ENCODE peak calls at places on chromosomes 3 and 15, in seven cellular contexts. One of them, this sample, is unnamed.

GRCh38 chr3:155744626-155745324 is at the start of gene PLCH1:
- DNase-seq in IMR-90: peak; percentile 40
- DNase-seq in CD8-positive, alpha-beta T cell: peak; percentile 35
- DNase-seq in lower lobe of right lung: peak; percentile 83
- DNase-seq in fibroblast of lung: peak; percentile 48
- DNase-seq in CD4-positive, CD25-positive, alpha-beta regulatory T cell: peak; percentile 1
- DNase-seq in kidney: peak; percentile 90
- DNase-seq in this sample: peak; percentile 55

GRCh38 chr3:71581451-71581980 is 2.0 kb downstream of the FOXP1 start:
- DNase-seq in IMR-90: no peak
- DNase-seq in CD8-positive, alpha-beta T cell: peak; percentile 34
- DNase-seq in lower lobe of right lung: peak; percentile 73
- DNase-seq in fibroblast of lung: no peak
- DNase-seq in CD4-positive, CD25-positive, alpha-beta regulatory T cell: peak; percentile 11
- DNase-seq in kidney: peak; percentile 80
- DNase-seq in this sample: peak; percentile 41

GRCh38 chr3:126493731-126494130 is 18.0 kb upstream of the ZXDC start:
- DNase-seq in IMR-90: no peak
- DNase-seq in CD8-positive, alpha-beta T cell: no peak
- DNase-seq in lower lobe of right lung: no peak
- DNase-seq in fibroblast of lung: no peak
- DNase-seq in CD4-positive, CD25-positive, alpha-beta regulatory T cell: no peak
- DNase-seq in kidney: peak; percentile 42
- DNase-seq in this sample: no peak

GRCh38 chr3:45978348-45978747 is 17.3 kb downstream of the FYCO1 start:
- DNase-seq in IMR-90: no peak
- DNase-seq in CD8-positive, alpha-beta T cell: peak; percentile 49
- DNase-seq in lower lobe of right lung: peak; percentile 86
- DNase-seq in fibroblast of lung: no peak
- DNase-seq in CD4-positive, CD25-positive, alpha-beta regulatory T cell: no peak
- DNase-seq in kidney: no peak
- DNase-seq in this sample: no peak

GRCh38 chr3:115052906-115053305 is 94.2 kb downstream of the ZBTB20 start:
- DNase-seq in IMR-90: no peak
- DNase-seq in CD8-positive, alpha-beta T cell: no peak
- DNase-seq in lower lobe of right lung: no peak
- DNase-seq in fibroblast of lung: no peak
- DNase-seq in CD4-positive, CD25-positive, alpha-beta regulatory T cell: no peak
- DNase-seq in kidney: no peak
- DNase-seq in this sample: no peak

GRCh38 chr15:73231661-73232443 is 136.9 kb downstream of the HCN4 start:
- DNase-seq in IMR-90: peak; percentile 76
- DNase-seq in CD8-positive, alpha-beta T cell: no peak
- DNase-seq in lower lobe of right lung: no peak
- DNase-seq in fibroblast of lung: peak; percentile 36
- DNase-seq in CD4-positive, CD25-positive, alpha-beta regulatory T cell: no peak
- DNase-seq in kidney: no peak
- DNase-seq in this sample: no peak

GRCh38 chr3:54322354-54322753 is 200.0 kb downstream of the CACNA2D3 start:
- DNase-seq in IMR-90: no peak
- DNase-seq in CD8-positive, alpha-beta T cell: no peak
- DNase-seq in lower lobe of right lung: no peak
- DNase-seq in fibroblast of lung: no peak
- DNase-seq in CD4-positive, CD25-positive, alpha-beta regulatory T cell: no peak
- DNase-seq in kidney: peak; percentile 81
- DNase-seq in this sample: no peak

GRCh38 chr15:47691896-47692295 is 25.4 kb upstream of the SEMA6D start:
- DNase-seq in IMR-90: no peak
- DNase-seq in CD8-positive, alpha-beta T cell: no peak
- DNase-seq in lower lobe of right lung: no peak
- DNase-seq in fibroblast of lung: no peak
- DNase-seq in CD4-positive, CD25-positive, alpha-beta regulatory T cell: no peak
- DNase-seq in kidney: no peak
- DNase-seq in this sample: no peak

GRCh38 chr3:179840985-179841384 is 188.1 kb downstream of the USP13 start:
- DNase-seq in IMR-90: peak; percentile 67
- DNase-seq in CD8-positive, alpha-beta T cell: no peak
- DNase-seq in lower lobe of right lung: no peak
- DNase-seq in fibroblast of lung: peak; percentile 33
- DNase-seq in CD4-positive, CD25-positive, alpha-beta regulatory T cell: no peak
- DNase-seq in kidney: no peak
- DNase-seq in this sample: no peak

GRCh38 chr3:12230406-12230805 is 58.5 kb upstream of the PPARG start:
- DNase-seq in IMR-90: no peak
- DNase-seq in CD8-positive, alpha-beta T cell: no peak
- DNase-seq in lower lobe of right lung: no peak
- DNase-seq in fibroblast of lung: no peak
- DNase-seq in CD4-positive, CD25-positive, alpha-beta regulatory T cell: no peak
- DNase-seq in kidney: no peak
- DNase-seq in this sample: no peak

GRCh38 chr3:40680685-40681657 is 156.2 kb downstream of the ZNF621 start:
- DNase-seq in IMR-90: no peak
- DNase-seq in CD8-positive, alpha-beta T cell: no peak
- DNase-seq in lower lobe of right lung: no peak
- DNase-seq in fibroblast of lung: no peak
- DNase-seq in CD4-positive, CD25-positive, alpha-beta regulatory T cell: no peak
- DNase-seq in kidney: no peak
- DNase-seq in this sample: no peak

GRCh38 chr15:87728998-87729397 is 527.5 kb downstream of the NTRK3 start:
- DNase-seq in IMR-90: no peak
- DNase-seq in CD8-positive, alpha-beta T cell: no peak
- DNase-seq in lower lobe of right lung: no peak
- DNase-seq in fibroblast of lung: no peak
- DNase-seq in CD4-positive, CD25-positive, alpha-beta regulatory T cell: no peak
- DNase-seq in kidney: no peak
- DNase-seq in this sample: no peak

GRCh38 chr15:59178151-59178705 is 28.4 kb upstream of the LDHAL6B start:
- DNase-seq in IMR-90: no peak
- DNase-seq in CD8-positive, alpha-beta T cell: no peak
- DNase-seq in lower lobe of right lung: no peak
- DNase-seq in fibroblast of lung: no peak
- DNase-seq in CD4-positive, CD25-positive, alpha-beta regulatory T cell: no peak
- DNase-seq in kidney: no peak
- DNase-seq in this sample: no peak

GRCh38 chr3:50211930-50212329 is 6.9 kb downstream of the SLC38A3 start:
- DNase-seq in IMR-90: peak; percentile 20
- DNase-seq in CD8-positive, alpha-beta T cell: no peak
- DNase-seq in lower lobe of right lung: no peak
- DNase-seq in fibroblast of lung: no peak
- DNase-seq in CD4-positive, CD25-positive, alpha-beta regulatory T cell: no peak
- DNase-seq in kidney: no peak
- DNase-seq in this sample: no peak

GRCh38 chr3:50210176-50210509 is 5.1 kb downstream of the SLC38A3 start:
- DNase-seq in IMR-90: no peak
- DNase-seq in CD8-positive, alpha-beta T cell: no peak
- DNase-seq in lower lobe of right lung: no peak
- DNase-seq in fibroblast of lung: no peak
- DNase-seq in CD4-positive, CD25-positive, alpha-beta regulatory T cell: no peak
- DNase-seq in kidney: no peak
- DNase-seq in this sample: no peak

GRCh38 chr3:50208677-50209344 is 3.7 kb downstream of the SLC38A3 start:
- DNase-seq in IMR-90: no peak
- DNase-seq in CD8-positive, alpha-beta T cell: no peak
- DNase-seq in lower lobe of right lung: no peak
- DNase-seq in fibroblast of lung: no peak
- DNase-seq in CD4-positive, CD25-positive, alpha-beta regulatory T cell: no peak
- DNase-seq in kidney: no peak
- DNase-seq in this sample: peak; percentile 36

GRCh38 chr3:50212502-50212901 is 7.4 kb downstream of the SLC38A3 start:
- DNase-seq in IMR-90: no peak
- DNase-seq in CD8-positive, alpha-beta T cell: no peak
- DNase-seq in lower lobe of right lung: no peak
- DNase-seq in fibroblast of lung: no peak
- DNase-seq in CD4-positive, CD25-positive, alpha-beta regulatory T cell: no peak
- DNase-seq in kidney: no peak
- DNase-seq in this sample: no peak

GRCh38 chr3:50210510-50211367 is 5.7 kb downstream of the SLC38A3 start:
- DNase-seq in IMR-90: no peak
- DNase-seq in CD8-positive, alpha-beta T cell: no peak
- DNase-seq in lower lobe of right lung: no peak
- DNase-seq in fibroblast of lung: no peak
- DNase-seq in CD4-positive, CD25-positive, alpha-beta regulatory T cell: no peak
- DNase-seq in kidney: no peak
- DNase-seq in this sample: no peak
- H3K27ac ChIP-seq in IMR-90: no peak overlapping the region
- H3K27ac ChIP-seq in CD8-positive, alpha-beta T cell: no peak overlapping the region
- H3K27ac ChIP-seq in lower lobe of right lung: no peak overlapping the region
- H3K27ac ChIP-seq in fibroblast of lung: no peak overlapping the region
- H3K27ac ChIP-seq in CD4-positive, CD25-positive, alpha-beta regulatory T cell: no peak overlapping the region
- H3K27ac ChIP-seq in kidney: no peak overlapping the region
- H3K27ac ChIP-seq in this sample: no peak overlapping the region

GRCh38 chr3:58537412-58538301 is 667 bp upstream of the ACOX2 start:
- DNase-seq in IMR-90: no peak
- DNase-seq in CD8-positive, alpha-beta T cell: no peak
- DNase-seq in lower lobe of right lung: no peak
- DNase-seq in fibroblast of lung: no peak
- DNase-seq in CD4-positive, CD25-positive, alpha-beta regulatory T cell: no peak
- DNase-seq in kidney: no peak
- DNase-seq in this sample: no peak

GRCh38 chr3:58535531-58536500 is 1.2 kb downstream of the ACOX2 start:
- DNase-seq in IMR-90: no peak
- DNase-seq in CD8-positive, alpha-beta T cell: no peak
- DNase-seq in lower lobe of right lung: no peak
- DNase-seq in fibroblast of lung: no peak
- DNase-seq in CD4-positive, CD25-positive, alpha-beta regulatory T cell: no peak
- DNase-seq in kidney: no peak
- DNase-seq in this sample: no peak

GRCh38 chr3:58534592-58535494 is 2.1 kb downstream of the ACOX2 start:
- DNase-seq in IMR-90: no peak
- DNase-seq in CD8-positive, alpha-beta T cell: no peak
- DNase-seq in lower lobe of right lung: no peak
- DNase-seq in fibroblast of lung: no peak
- DNase-seq in CD4-positive, CD25-positive, alpha-beta regulatory T cell: no peak
- DNase-seq in kidney: no peak
- DNase-seq in this sample: no peak

GRCh38 chr3:58539636-58540035 is 2.6 kb upstream of the ACOX2 start:
- DNase-seq in IMR-90: peak; percentile 19
- DNase-seq in CD8-positive, alpha-beta T cell: no peak
- DNase-seq in lower lobe of right lung: no peak
- DNase-seq in fibroblast of lung: peak; percentile 47
- DNase-seq in CD4-positive, CD25-positive, alpha-beta regulatory T cell: no peak
- DNase-seq in kidney: no peak
- DNase-seq in this sample: no peak

DNA sequence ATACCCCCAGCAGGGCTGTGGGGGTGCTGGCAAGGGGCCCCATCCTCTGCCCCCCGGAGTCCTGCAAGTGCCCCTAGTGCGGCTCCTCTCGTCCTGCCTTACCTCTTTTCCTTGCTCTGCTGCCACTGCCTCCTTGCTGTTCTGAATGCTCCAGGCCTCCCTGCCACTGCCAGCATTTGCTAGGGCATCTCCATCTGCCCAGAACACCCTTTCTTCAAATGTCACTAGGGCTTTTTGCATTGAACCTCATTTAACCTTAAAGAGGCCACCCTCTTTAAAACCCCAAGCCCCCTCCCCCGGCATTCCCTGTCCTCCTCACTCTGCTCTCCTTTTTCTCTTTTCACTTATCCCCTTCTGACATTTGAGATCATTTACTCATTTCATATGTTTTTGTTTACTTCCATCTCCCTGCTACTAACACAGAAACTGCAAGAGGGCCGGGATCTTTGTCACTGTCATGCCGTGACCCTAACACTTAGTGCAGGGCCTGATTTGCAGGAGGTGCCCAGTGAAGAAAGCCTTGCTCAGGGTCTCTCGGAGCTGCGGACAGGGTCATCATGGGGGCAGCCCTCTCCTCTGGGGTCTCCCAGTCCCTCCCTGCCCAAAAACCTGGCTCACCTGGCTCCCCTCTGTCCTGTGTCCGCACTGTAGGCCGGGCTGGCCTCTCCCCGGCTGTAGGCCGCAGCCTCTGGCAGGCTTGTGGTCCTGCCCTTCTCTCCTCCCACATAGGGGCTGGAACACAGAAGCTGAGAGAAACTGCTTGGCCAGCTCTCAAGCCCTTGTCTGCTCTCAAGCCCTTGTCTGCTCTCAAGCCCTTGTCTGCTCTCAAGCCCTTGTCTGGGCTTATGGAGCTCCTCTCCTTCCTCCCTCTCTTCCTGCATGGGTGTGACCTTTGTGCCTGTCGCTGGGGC is at the start of gene ACOX2:
- DNase-seq in IMR-90: peak; percentile 70
- DNase-seq in CD8-positive, alpha-beta T cell: no peak
- DNase-seq in lower lobe of right lung: peak; percentile 83
- DNase-seq in fibroblast of lung: peak; percentile 79
- DNase-seq in CD4-positive, CD25-positive, alpha-beta regulatory T cell: no peak
- DNase-seq in kidney: peak; percentile 80
- DNase-seq in this sample: peak; percentile 79
- H3K4me3 ChIP-seq in IMR-90: peak within 1 kb of the TSS; percentile 21
- H3K4me3 ChIP-seq in CD8-positive, alpha-beta T cell: no peak within 1 kb of the TSS
- H3K4me3 ChIP-seq in lower lobe of right lung: peak within 1 kb of the TSS; percentile 50
- H3K4me3 ChIP-seq in fibroblast of lung: peak within 1 kb of the TSS; percentile 67
- H3K4me3 ChIP-seq in CD4-positive, CD25-positive, alpha-beta regulatory T cell: no peak within 1 kb of the TSS
- H3K4me3 ChIP-seq in kidney: peak within 1 kb of the TSS; percentile 31
- H3K4me3 ChIP-seq in this sample: peak within 1 kb of the TSS; percentile 69

GRCh38 chr15:52652286-52652685 is 26.9 kb downstream of the ATOSA start:
- DNase-seq in IMR-90: no peak
- DNase-seq in CD8-positive, alpha-beta T cell: no peak
- DNase-seq in lower lobe of right lung: no peak
- DNase-seq in fibroblast of lung: no peak
- DNase-seq in CD4-positive, CD25-positive, alpha-beta regulatory T cell: no peak
- DNase-seq in kidney: no peak
- DNase-seq in this sample: no peak
- H3K27ac ChIP-seq in IMR-90: no peak overlapping the region
- H3K27ac ChIP-seq in CD8-positive, alpha-beta T cell: no peak overlapping the region
- H3K27ac ChIP-seq in lower lobe of right lung: peak overlapping the region; percentile 9
- H3K27ac ChIP-seq in fibroblast of lung: peak overlapping the region; percentile 76
- H3K27ac ChIP-seq in CD4-positive, CD25-positive, alpha-beta regulatory T cell: peak overlapping the region; percentile 62
- H3K27ac ChIP-seq in kidney: no peak overlapping the region
- H3K27ac ChIP-seq in this sample: peak overlapping the region; percentile 73

DNA sequence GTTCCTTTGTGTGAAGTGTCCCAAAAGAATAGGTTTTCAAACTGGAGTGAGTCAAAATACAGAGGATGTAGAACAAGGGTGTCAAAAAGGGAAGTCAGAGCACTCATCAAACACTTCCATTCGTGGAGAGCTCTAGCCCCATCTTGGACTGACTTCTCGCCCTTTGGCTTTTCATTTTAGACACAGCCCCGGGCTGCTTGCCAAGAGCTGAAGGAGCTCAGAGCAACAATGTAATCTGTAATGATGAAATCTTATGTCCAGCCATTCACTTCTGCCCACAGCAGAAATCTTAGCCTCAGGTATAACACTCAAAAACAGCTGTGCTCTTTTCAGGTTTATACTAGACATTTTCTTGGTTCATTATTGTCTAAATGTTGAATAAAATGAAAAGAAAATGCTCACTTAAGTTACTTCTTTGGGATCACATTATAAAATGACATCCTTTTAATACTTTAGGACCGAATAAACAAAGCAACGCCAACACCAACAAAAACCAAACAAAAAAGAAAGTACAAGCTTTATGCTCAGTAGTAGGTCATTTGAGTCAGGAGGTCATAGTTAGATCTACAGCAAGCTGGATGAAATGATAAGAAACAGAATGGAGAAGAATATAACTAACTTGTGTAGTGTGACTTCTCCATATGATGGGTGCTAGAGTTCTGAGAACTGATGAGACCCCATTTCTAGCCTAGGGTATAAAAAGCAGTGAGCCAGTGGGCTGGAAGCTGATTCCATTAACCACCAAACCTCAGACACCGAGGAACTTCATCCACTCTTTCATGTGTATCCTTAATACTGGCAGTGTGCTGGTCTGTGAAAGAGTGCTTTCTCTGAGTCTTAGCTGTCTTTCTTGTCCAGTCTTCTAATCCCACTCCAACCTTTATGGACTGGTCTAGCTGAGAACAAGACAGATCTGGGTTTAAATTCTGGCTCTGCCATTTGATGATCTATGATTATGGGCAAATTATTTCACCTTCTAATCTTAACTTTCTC is 131.8 kb upstream of the SLC7A14 start:
- DNase-seq in IMR-90: peak; percentile 64
- DNase-seq in CD8-positive, alpha-beta T cell: no peak
- DNase-seq in lower lobe of right lung: peak; percentile 59
- DNase-seq in fibroblast of lung: peak; percentile 79
- DNase-seq in CD4-positive, CD25-positive, alpha-beta regulatory T cell: no peak
- DNase-seq in kidney: peak; percentile 60
- DNase-seq in this sample: peak; percentile 18
- H3K4me3 ChIP-seq in IMR-90: no peak overlapping the region
- H3K4me3 ChIP-seq in CD8-positive, alpha-beta T cell: no peak overlapping the region
- H3K4me3 ChIP-seq in lower lobe of right lung: no peak overlapping the region
- H3K4me3 ChIP-seq in fibroblast of lung: no peak overlapping the region
- H3K4me3 ChIP-seq in CD4-positive, CD25-positive, alpha-beta regulatory T cell: no peak overlapping the region
- H3K4me3 ChIP-seq in kidney: no peak overlapping the region
- H3K4me3 ChIP-seq in this sample: no peak overlapping the region